ENCODE peak calls at places on chromosome 21, in eight cellular contexts. C is esophagus muscularis mucosa, K is right atrium auricular region, F is lower lobe of right lung, P is K562, Q is OCI-LY7, M is cardiac muscle cell, A is esophagus squamous epithelium. T is an unnamed sample.

GRCh38 chr21:37767984-37768383 is 148.3 kb downstream of the KCNJ6 start:
- DNase-seq in P (no peak), K (no peak), A (no peak), C (no peak), M (no peak), Q (no peak), F (no peak), T (no peak)

GRCh38 chr21:41168391-41169257 is 664 bp downstream of the BACE2 start:
- DNase-seq in C (peak; percentile 94), M (peak; percentile 75), P (no peak), F (peak; percentile 55), K (peak; percentile 82), Q (no peak), A (no peak), T (no peak)

GRCh38 chr21:42118901-42119300 is 47.8 kb downstream of the UMODL1 start:
- DNase-seq in K (no peak), P (no peak), F (no peak), A (no peak), C (no peak), Q (peak; percentile 52), M (no peak), T (no peak)

GRCh38 chr21:44349416-44349846 is 4.0 kb upstream of the TRPM2 start:
- DNase-seq in F (no peak), C (no peak), M (no peak), A (no peak), P (no peak), K (no peak), Q (no peak), T (no peak)

GRCh38 chr21:38839370-38839681 is 33.6 kb downstream of the ETS2 start:
- DNase-seq in A (no peak), Q (no peak), K (peak; percentile 36), P (no peak), M (no peak), C (no peak), F (no peak), T (no peak)

GRCh38 chr21:39452207-39452964 is 616 bp downstream of the SH3BGR start:
- DNase-seq in Q (no peak), A (no peak), P (no peak), C (no peak), F (no peak), M (peak; percentile 73), K (no peak), T (no peak)

GRCh38 chr21:41133896-41134522 is 34.0 kb upstream of the BACE2 start:
- DNase-seq in Q (peak; percentile 36), F (no peak), P (peak; percentile 65), M (peak; percentile 60), K (no peak), A (no peak), C (no peak), T (no peak)

GRCh38 chr21:40041446-40041845 is 174.2 kb downstream of the PCP4 start:
- DNase-seq in F (no peak), Q (no peak), C (no peak), M (no peak), A (no peak), P (no peak), K (no peak), T (no peak)

GRCh38 chr21:38474124-38474523 is 24.2 kb downstream of the ERG start:
- DNase-seq in F (no peak), Q (no peak), C (no peak), K (no peak), M (no peak), A (no peak), P (no peak), T (no peak)

GRCh38 chr21:38142226-38142625 is 114.6 kb upstream of the KCNJ15 start:
- DNase-seq in F (no peak), P (no peak), M (no peak), Q (no peak), K (no peak), A (no peak), C (no peak), T (no peak)

GRCh38 chr21:36203603-36203889 is 46.9 kb downstream of the DOP1B start:
- DNase-seq in M (peak; percentile 69), C (no peak), A (no peak), K (no peak), P (no peak), F (no peak), Q (no peak), T (no peak)

GRCh38 chr21:32955307-32955937 is 70.3 kb upstream of the OLIG2 start:
- DNase-seq in Q (no peak), F (no peak), P (no peak), K (no peak), C (no peak), M (no peak), A (no peak), T (no peak)
- H3K27ac ChIP-seq in Q (no peak overlapping the region), F (no peak overlapping the region), P (no peak overlapping the region), K (no peak overlapping the region), C (no peak overlapping the region), M (no peak overlapping the region), A (no peak overlapping the region), T (no peak overlapping the region)

GRCh38 chr21:29303301-29303700 is 4.6 kb downstream of the BACH1 start:
- DNase-seq in Q (no peak), A (no peak), M (no peak), P (no peak), K (no peak), C (no peak), F (no peak), T (no peak)
- H3K4me1 ChIP-seq in Q (peaks cover 57% of the 10 kb centered on the region), A (peaks cover 22% of the 10 kb centered on the region), M (peaks cover 44% of the 10 kb centered on the region), P (peaks cover 14% of the 10 kb centered on the region), K (peaks cover 72% of the 10 kb centered on the region), C (peaks cover 89% of the 10 kb centered on the region), F (peaks cover 80% of the 10 kb centered on the region), T (peaks cover 12% of the 10 kb centered on the region)

GRCh38 chr21:43292866-43293142 is 124.0 kb downstream of the CRYAA start:
- DNase-seq in C (no peak), K (no peak), M (no peak), Q (no peak), P (no peak), F (no peak), A (no peak), T (no peak)
- H3K9me3 ChIP-seq in C (peaks cover 22% of the 10 kb centered on the region), K (no peaks in the 10 kb centered on the region), M (no peaks in the 10 kb centered on the region), Q (no peaks in the 10 kb centered on the region), P (no peaks in the 10 kb centered on the region), F (no peaks in the 10 kb centered on the region), A (peaks cover 14% of the 10 kb centered on the region), T (no peaks in the 10 kb centered on the region)

GRCh38 chr21:20301395-20301794 is 696.8 kb upstream of the NCAM2 start:
- DNase-seq in C (no peak), K (no peak), Q (no peak), A (no peak), F (no peak), M (no peak), P (no peak), T (no peak)
- H3K27ac ChIP-seq in C (no peak overlapping the region), K (no peak overlapping the region), Q (no peak overlapping the region), A (no peak overlapping the region), F (no peak overlapping the region), M (no peak overlapping the region), P (no peak overlapping the region), T (no peak overlapping the region)

GRCh38 chr21:45768011-45768740 is 124.7 kb downstream of the PCBP3 start:
- DNase-seq in C (no peak), Q (no peak), M (peak; percentile 54), K (no peak), P (no peak), A (no peak), F (no peak), T (no peak)
- H3K4me1 ChIP-seq in C (no peaks in the 10 kb centered on the region), Q (no peaks in the 10 kb centered on the region), M (no peaks in the 10 kb centered on the region), K (no peaks in the 10 kb centered on the region), P (peaks cover 3% of the 10 kb centered on the region), A (no peaks in the 10 kb centered on the region), F (no peaks in the 10 kb centered on the region), T (no peaks in the 10 kb centered on the region)

DNA sequence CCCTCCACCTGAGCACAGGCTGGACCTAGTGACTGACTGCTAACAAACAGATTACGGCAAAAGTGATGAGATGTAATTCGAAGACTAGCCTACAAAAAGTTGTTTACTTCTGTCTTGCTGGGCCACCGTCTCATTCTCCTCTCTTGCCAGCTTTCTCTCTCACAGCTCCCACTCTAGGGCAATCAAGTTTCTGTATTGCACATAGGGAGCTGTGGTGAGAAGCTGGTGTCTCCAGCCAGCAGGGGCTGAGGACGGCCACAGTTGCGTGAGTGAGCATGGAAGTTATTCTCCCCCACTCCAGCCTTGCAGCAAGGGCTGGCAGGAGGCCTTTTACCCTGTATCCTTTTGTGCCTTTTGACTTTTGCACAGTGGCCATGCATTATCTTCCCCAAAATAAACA is 8.6 kb upstream of the COL6A2 start:
- DNase-seq in M (no peak), C (peak; percentile 84), F (no peak), K (peak; percentile 44), Q (no peak), A (no peak), P (no peak), T (no peak)
- H3K9me3 ChIP-seq in M (no peaks in the 10 kb centered on the region), C (peaks cover 4% of the 10 kb centered on the region), F (no peaks in the 10 kb centered on the region), K (no peaks in the 10 kb centered on the region), Q (no peaks in the 10 kb centered on the region), A (no peaks in the 10 kb centered on the region), P (no peaks in the 10 kb centered on the region), T (no peaks in the 10 kb centered on the region)

GRCh38 chr21:35052786-35053185 is 3.7 kb upstream of the RUNX1 start:
- DNase-seq in M (no peak), Q (no peak), C (no peak), F (no peak), A (no peak), P (no peak), K (no peak), T (no peak)
- H3K27ac ChIP-seq in M (no peak overlapping the region), Q (no peak overlapping the region), C (no peak overlapping the region), F (no peak overlapping the region), A (no peak overlapping the region), P (no peak overlapping the region), K (no peak overlapping the region), T (no peak overlapping the region)

GRCh38 chr21:34796518-34797201 is 127.9 kb downstream of the CLIC6 start:
- DNase-seq in M (no peak), P (no peak), F (no peak), C (no peak), Q (no peak), K (no peak), A (no peak), T (no peak)

GRCh38 chr21:34799092-34799491 is 130.3 kb downstream of the CLIC6 start:
- DNase-seq in Q (no peak), F (no peak), A (no peak), M (no peak), C (no peak), P (no peak), K (no peak), T (no peak)

GRCh38 chr21:34795152-34796141 is 126.7 kb downstream of the CLIC6 start:
- DNase-seq in C (no peak), K (no peak), A (no peak), P (no peak), Q (no peak), M (peak; percentile 67), F (no peak), T (no peak)

GRCh38 chr21:34797202-34797527 is 128.4 kb downstream of the CLIC6 start:
- DNase-seq in C (no peak), M (no peak), K (no peak), F (no peak), P (no peak), Q (no peak), A (no peak), T (no peak)

GRCh38 chr21:34797926-34798595 is 129.3 kb downstream of the CLIC6 start:
- DNase-seq in M (no peak), A (no peak), P (no peak), F (no peak), C (no peak), K (no peak), Q (no peak), T (no peak)
- H3K4me1 ChIP-seq in M (no peaks in the 10 kb centered on the region), A (peaks cover 30% of the 10 kb centered on the region), P (no peaks in the 10 kb centered on the region), F (peaks cover 37% of the 10 kb centered on the region), C (peaks cover 25% of the 10 kb centered on the region), K (peaks cover 22% of the 10 kb centered on the region), Q (no peaks in the 10 kb centered on the region), T (no peaks in the 10 kb centered on the region)